ENCODE peak calls at places on chromosome 12, in five cellular contexts. Q, U, K, X and O are unnamed samples.

GRCh38 chr12:27703720-27704452 is 6.7 kb upstream of the MRPS35 start:
- DNase-seq in Q (peak; percentile 84), U (peak; percentile 81), K (peak; percentile 68), X (peak; percentile 34), O (peak; percentile 73)

GRCh38 chr12:109544955-109545531 is 28.3 kb downstream of the MMAB start:
- DNase-seq in Q (no peak), U (no peak), K (no peak), X (no peak), O (no peak)

GRCh38 chr12:75848961-75849360 is 182.6 kb downstream of the PHLDA1 start:
- DNase-seq in Q (no peak), U (no peak), K (no peak), X (no peak), O (no peak)

GRCh38 chr12:65885312-65885711 is 61.0 kb downstream of the HMGA2 start:
- DNase-seq in Q (no peak), U (no peak), K (peak; percentile 17), X (no peak), O (no peak)

GRCh38 chr12:48814313-48815280 is 3.7 kb upstream of the CACNB3 start:
- DNase-seq in Q (peak; percentile 90), U (peak; percentile 86), K (peak; percentile 82), X (peak; percentile 86), O (peak; percentile 94)

GRCh38 chr12:88111074-88111652 is 30.7 kb downstream of the CEP290 start:
- DNase-seq in Q (no peak), U (no peak), K (no peak), X (no peak), O (no peak)

GRCh38 chr12:65279387-65280112 is 1.1 kb downstream of the MSRB3 start:
- DNase-seq in Q (no peak), U (no peak), K (no peak), X (no peak), O (no peak)

GRCh38 chr12:4562034-4562657 is at the start of gene DYRK4:
- DNase-seq in Q (peak; percentile 81), U (peak; percentile 82), K (peak; percentile 90), X (peak; percentile 64), O (peak; percentile 86)

GRCh38 chr12:76909290-76909689 is 30.5 kb upstream of the CSRP2 start:
- DNase-seq in Q (no peak), U (no peak), K (no peak), X (no peak), O (no peak)

GRCh38 chr12:130334399-130334798 is 3.3 kb upstream of the PIWIL1 start:
- DNase-seq in Q (no peak), U (no peak), K (no peak), X (no peak), O (no peak)

GRCh38 chr12:130337476-130338303 is at the start of gene PIWIL1:
- DNase-seq in Q (no peak), U (peak; percentile 21), K (peak; percentile 50), X (no peak), O (no peak)

GRCh38 chr12:128891856-128892255 is 38.6 kb downstream of the GLT1D1 start:
- DNase-seq in Q (no peak), U (no peak), K (no peak), X (no peak), O (no peak)

GRCh38 chr12:40681148-40681547 is 11.1 kb upstream of the CNTN1 start:
- DNase-seq in Q (no peak), U (no peak), K (no peak), X (no peak), O (no peak)

GRCh38 chr12:3117628-3118027 is 40.4 kb downstream of the TSPAN9 start:
- DNase-seq in Q (no peak), U (no peak), K (no peak), X (no peak), O (no peak)

GRCh38 chr12:117674313-117674712 is 294.5 kb downstream of the KSR2 start:
- DNase-seq in Q (no peak), U (no peak), K (no peak), X (no peak), O (no peak)

GRCh38 chr12:104155711-104156555 is 17.9 kb upstream of the NFYB start:
- DNase-seq in Q (no peak), U (no peak), K (no peak), X (no peak), O (no peak)

GRCh38 chr12:75750950-75751349 is 239.5 kb upstream of the KRR1 start:
- DNase-seq in Q (no peak), U (no peak), K (no peak), X (no peak), O (no peak)

GRCh38 chr12:122793685-122794106 is 19.3 kb downstream of the CCDC62 start:
- DNase-seq in Q (no peak), U (no peak), K (no peak), X (no peak), O (no peak)

GRCh38 chr12:130281157-130281799 is 56.4 kb upstream of the PIWIL1 start:
- DNase-seq in Q (no peak), U (peak; percentile 38), K (peak; percentile 30), X (no peak), O (peak; percentile 53)

GRCh38 chr12:6551496-6552139 is 4.2 kb downstream of the IFFO1 start:
- DNase-seq in Q (no peak), U (no peak), K (no peak), X (no peak), O (no peak)

GRCh38 chr12:66497000-66497897 is 181.6 kb downstream of the GRIP1 start:
- DNase-seq in Q (no peak), U (no peak), K (no peak), X (no peak), O (no peak)

GRCh38 chr12:68260153-68260552 is 6.7 kb upstream of the IL22 start:
- DNase-seq in Q (no peak), U (no peak), K (no peak), X (no peak), O (no peak)

GRCh38 chr12:90936230-90937005 is 18.6 kb downstream of the CCER1 start:
- DNase-seq in Q (no peak), U (no peak), K (no peak), X (no peak), O (no peak)

GRCh38 chr12:101243074-101243473 is 33.0 kb upstream of the SLC5A8 start:
- DNase-seq in Q (no peak), U (no peak), K (no peak), X (no peak), O (no peak)

GRCh38 chr12:122395319-122395718 is 27.1 kb downstream of the CLIP1 start:
- DNase-seq in Q (no peak), U (no peak), K (no peak), X (no peak), O (no peak)

GRCh38 chr12:18146375-18146774 is 56.4 kb upstream of the RERGL start:
- DNase-seq in Q (no peak), U (no peak), K (no peak), X (no peak), O (no peak)

GRCh38 chr12:7345232-7345631 is 41.4 kb downstream of the ACSM4 start:
- DNase-seq in Q (no peak), U (no peak), K (no peak), X (no peak), O (no peak)

DNA sequence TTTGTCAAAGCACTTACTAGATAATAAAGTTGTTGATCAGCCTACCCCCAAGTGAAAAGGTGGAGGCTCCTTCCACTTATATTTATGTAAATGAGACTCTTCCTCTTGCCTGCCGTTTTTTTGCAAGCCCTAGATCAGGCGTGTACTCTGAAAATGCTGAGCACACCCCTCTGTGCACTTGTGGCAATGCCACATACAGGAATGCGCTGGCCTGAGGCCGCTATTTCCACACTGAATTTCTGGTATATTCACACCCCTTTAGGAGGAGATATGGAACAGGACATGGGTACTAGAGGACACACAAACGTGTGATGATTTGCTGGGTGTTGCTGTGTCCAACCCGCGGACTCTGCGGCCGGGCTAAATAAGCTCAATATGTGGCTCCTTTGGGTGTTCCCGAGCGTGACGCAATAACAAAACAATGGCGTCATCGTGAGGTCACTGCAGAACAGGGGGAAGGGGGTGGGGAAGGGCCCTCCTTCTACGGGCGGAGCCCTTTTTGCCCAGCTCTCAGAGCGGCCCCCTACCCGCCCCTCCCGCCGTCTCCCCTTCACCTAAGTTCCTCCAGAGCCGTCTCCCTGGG is 554 bp upstream of the TSPAN31 start:
- DNase-seq in Q (peak; percentile 73), U (peak; percentile 82), K (peak; percentile 61), X (peak; percentile 59), O (peak; percentile 84)
- TF ChIP-seq POLR2A in Q (no peak), U (no peak), K (no peak), X (no peak), O (no peak)

GRCh38 chr12:132950844-132951535 is 5.1 kb downstream of the ZNF605 start:
- DNase-seq in Q (no peak), U (no peak), K (no peak), X (no peak), O (no peak)
- H3K9me3 ChIP-seq in Q (peaks cover 25% of the 10 kb centered on the region), U (peaks cover 43% of the 10 kb centered on the region), K (no peaks in the 10 kb centered on the region), X (peaks cover 50% of the 10 kb centered on the region), O (peaks cover 40% of the 10 kb centered on the region)

GRCh38 chr12:45235087-45236025 is 19.5 kb downstream of the ANO6 start:
- DNase-seq in Q (no peak), U (peak; percentile 58), K (peak; percentile 59), X (no peak), O (peak; percentile 30)

GRCh38 chr12:45232771-45233372 is 17.0 kb downstream of the ANO6 start:
- DNase-seq in Q (peak; percentile 27), U (peak; percentile 26), K (peak; percentile 5), X (no peak), O (no peak)

GRCh38 chr12:45234134-45234865 is 18.4 kb downstream of the ANO6 start:
- DNase-seq in Q (no peak), U (no peak), K (peak; percentile 35), X (no peak), O (peak; percentile 39)

GRCh38 chr12:45232146-45232731 is 16.3 kb downstream of the ANO6 start:
- DNase-seq in Q (no peak), U (no peak), K (no peak), X (no peak), O (no peak)

GRCh38 chr12:45231515-45232145 is 15.7 kb downstream of the ANO6 start:
- DNase-seq in Q (no peak), U (no peak), K (no peak), X (no peak), O (no peak)
- H3K4me1 ChIP-seq in Q (peaks cover 17% of the 10 kb centered on the region), U (peaks cover 53% of the 10 kb centered on the region), K (peaks cover 26% of the 10 kb centered on the region), X (peaks cover 17% of the 10 kb centered on the region), O (peaks cover 16% of the 10 kb centered on the region)

GRCh38 chr12:53097564-53098353 is at the start of gene IGFBP6:
- DNase-seq in Q (peak; percentile 55), U (peak; percentile 46), K (peak; percentile 56), X (peak; percentile 58), O (peak; percentile 67)
- TF ChIP-seq POLR2A in Q (no peak), U (peak; percentile 49), K (no peak), X (peak; percentile 52), O (peak; percentile 32)

GRCh38 chr12:34186492-34186891 is 164.2 kb downstream of the ALG10 start:
- DNase-seq in Q (no peak), U (no peak), K (no peak), X (no peak), O (no peak)
- H3K9me3 ChIP-seq in Q (no peaks in the 10 kb centered on the region), U (no peaks in the 10 kb centered on the region), K (no peaks in the 10 kb centered on the region), X (no peaks in the 10 kb centered on the region), O (no peaks in the 10 kb centered on the region)